ENCODE peak calls at places on chromosome 1, in eight cellular contexts. One of them, this sample, is unnamed.

GRCh38 chr1:175976865-175977642 is 230.0 kb downstream of the COP1 start:
- DNase-seq in IMR-90: peak
- DNase-seq in mucosa of descending colon: no peak
- DNase-seq in hepatocyte: no peak
- DNase-seq in PC-9: peak
- DNase-seq in ovary: no peak
- DNase-seq in lung: no peak
- DNase-seq in astrocyte of the cerebellum: no peak
- DNase-seq in this sample: no peak

GRCh38 chr1:34739613-34740012 is 15.2 kb upstream of the GJB5 start:
- DNase-seq in lung: no peak
- DNase-seq in PC-9: no peak
- DNase-seq in hepatocyte: no peak
- DNase-seq in ovary: no peak
- DNase-seq in mucosa of descending colon: no peak
- DNase-seq in IMR-90: no peak
- DNase-seq in astrocyte of the cerebellum: no peak
- DNase-seq in this sample: no peak

GRCh38 chr1:192477630-192478029 is 97.9 kb upstream of the RGS1 start:
- DNase-seq in PC-9: peak
- DNase-seq in astrocyte of the cerebellum: no peak
- DNase-seq in hepatocyte: peak
- DNase-seq in ovary: no peak
- DNase-seq in lung: no peak
- DNase-seq in mucosa of descending colon: no peak
- DNase-seq in IMR-90: peak
- DNase-seq in this sample: no peak

GRCh38 chr1:116067564-116067887 is 43.7 kb upstream of the MAB21L3 start:
- DNase-seq in mucosa of descending colon: no peak
- DNase-seq in IMR-90: peak
- DNase-seq in PC-9: no peak
- DNase-seq in astrocyte of the cerebellum: peak
- DNase-seq in ovary: no peak
- DNase-seq in hepatocyte: peak
- DNase-seq in lung: no peak
- DNase-seq in this sample: no peak

GRCh38 chr1:99580451-99580850 is 65.5 kb upstream of the PALMD start:
- DNase-seq in PC-9: no peak
- DNase-seq in lung: no peak
- DNase-seq in IMR-90: no peak
- DNase-seq in astrocyte of the cerebellum: no peak
- DNase-seq in hepatocyte: peak
- DNase-seq in ovary: no peak
- DNase-seq in mucosa of descending colon: no peak
- DNase-seq in this sample: no peak

GRCh38 chr1:205370780-205371179 is 14.1 kb upstream of the KLHDC8A start:
- DNase-seq in PC-9: no peak
- DNase-seq in ovary: no peak
- DNase-seq in hepatocyte: no peak
- DNase-seq in mucosa of descending colon: peak
- DNase-seq in lung: no peak
- DNase-seq in astrocyte of the cerebellum: no peak
- DNase-seq in IMR-90: no peak
- DNase-seq in this sample: no peak

GRCh38 chr1:244302889-244303609 is 148.7 kb downstream of the ADSS2 start:
- DNase-seq in hepatocyte: peak
- DNase-seq in IMR-90: peak
- DNase-seq in PC-9: peak
- DNase-seq in astrocyte of the cerebellum: no peak
- DNase-seq in ovary: peak
- DNase-seq in lung: peak
- DNase-seq in mucosa of descending colon: peak
- DNase-seq in this sample: peak

GRCh38 chr1:62230724-62231123 is 36.1 kb downstream of the L1TD1 start:
- DNase-seq in mucosa of descending colon: no peak
- DNase-seq in lung: no peak
- DNase-seq in PC-9: peak
- DNase-seq in IMR-90: peak
- DNase-seq in hepatocyte: peak
- DNase-seq in astrocyte of the cerebellum: peak
- DNase-seq in ovary: no peak
- DNase-seq in this sample: peak

GRCh38 chr1:42168798-42169197 is 4.3 kb upstream of the GUCA2A start:
- DNase-seq in IMR-90: no peak
- DNase-seq in astrocyte of the cerebellum: no peak
- DNase-seq in lung: no peak
- DNase-seq in hepatocyte: no peak
- DNase-seq in mucosa of descending colon: no peak
- DNase-seq in ovary: no peak
- DNase-seq in PC-9: no peak
- DNase-seq in this sample: no peak

GRCh38 chr1:111879086-111879485 is 110.4 kb downstream of the KCND3 start:
- DNase-seq in astrocyte of the cerebellum: no peak
- DNase-seq in mucosa of descending colon: no peak
- DNase-seq in IMR-90: peak
- DNase-seq in ovary: no peak
- DNase-seq in PC-9: no peak
- DNase-seq in lung: no peak
- DNase-seq in hepatocyte: no peak
- DNase-seq in this sample: no peak

GRCh38 chr1:54120018-54120697 is 32.6 kb downstream of the CDCP2 start:
- DNase-seq in mucosa of descending colon: no peak
- DNase-seq in PC-9: no peak
- DNase-seq in hepatocyte: no peak
- DNase-seq in ovary: peak
- DNase-seq in lung: no peak
- DNase-seq in astrocyte of the cerebellum: no peak
- DNase-seq in IMR-90: no peak
- DNase-seq in this sample: no peak

GRCh38 chr1:223087231-223087990 is 55.6 kb downstream of the TLR5 start:
- DNase-seq in hepatocyte: peak
- DNase-seq in IMR-90: peak
- DNase-seq in PC-9: no peak
- DNase-seq in lung: no peak
- DNase-seq in mucosa of descending colon: peak
- DNase-seq in astrocyte of the cerebellum: no peak
- DNase-seq in ovary: no peak
- DNase-seq in this sample: no peak

GRCh38 chr1:39063191-39063590 is 37.0 kb downstream of the NDUFS5 start:
- DNase-seq in astrocyte of the cerebellum: no peak
- DNase-seq in ovary: no peak
- DNase-seq in hepatocyte: no peak
- DNase-seq in IMR-90: no peak
- DNase-seq in lung: no peak
- DNase-seq in PC-9: no peak
- DNase-seq in mucosa of descending colon: no peak
- DNase-seq in this sample: no peak

GRCh38 chr1:36864182-36865079 is 169.9 kb downstream of the GRIK3 start:
- DNase-seq in PC-9: no peak
- DNase-seq in hepatocyte: no peak
- DNase-seq in mucosa of descending colon: peak
- DNase-seq in lung: no peak
- DNase-seq in IMR-90: no peak
- DNase-seq in ovary: no peak
- DNase-seq in astrocyte of the cerebellum: no peak
- DNase-seq in this sample: no peak

GRCh38 chr1:233300326-233300725 is 4.8 kb upstream of the PCNX2 start:
- DNase-seq in PC-9: no peak
- DNase-seq in ovary: no peak
- DNase-seq in mucosa of descending colon: no peak
- DNase-seq in lung: no peak
- DNase-seq in astrocyte of the cerebellum: peak
- DNase-seq in hepatocyte: no peak
- DNase-seq in IMR-90: peak
- DNase-seq in this sample: no peak

GRCh38 chr1:162111572-162111971 is 42.1 kb downstream of the NOS1AP start:
- DNase-seq in IMR-90: no peak
- DNase-seq in lung: no peak
- DNase-seq in astrocyte of the cerebellum: no peak
- DNase-seq in ovary: no peak
- DNase-seq in mucosa of descending colon: no peak
- DNase-seq in hepatocyte: no peak
- DNase-seq in PC-9: no peak
- DNase-seq in this sample: no peak

GRCh38 chr1:232950919-232951579 is 638 bp downstream of the NTPCR start:
- DNase-seq in lung: no peak
- DNase-seq in IMR-90: peak
- DNase-seq in astrocyte of the cerebellum: no peak
- DNase-seq in PC-9: peak
- DNase-seq in ovary: no peak
- DNase-seq in hepatocyte: peak
- DNase-seq in mucosa of descending colon: peak
- DNase-seq in this sample: peak

GRCh38 chr1:209048961-209049669 is 534.4 kb upstream of the CAMK1G start:
- DNase-seq in mucosa of descending colon: no peak
- DNase-seq in PC-9: no peak
- DNase-seq in IMR-90: no peak
- DNase-seq in hepatocyte: no peak
- DNase-seq in astrocyte of the cerebellum: peak
- DNase-seq in ovary: no peak
- DNase-seq in lung: no peak
- DNase-seq in this sample: no peak

GRCh38 chr1:192890134-192890533 is 81.3 kb downstream of the RGS2 start:
- DNase-seq in ovary: no peak
- DNase-seq in PC-9: no peak
- DNase-seq in IMR-90: no peak
- DNase-seq in astrocyte of the cerebellum: no peak
- DNase-seq in mucosa of descending colon: no peak
- DNase-seq in hepatocyte: no peak
- DNase-seq in lung: no peak
- DNase-seq in this sample: no peak

GRCh38 chr1:1777950-1778826 is at the start of gene NADK:
- DNase-seq in IMR-90: peak
- DNase-seq in mucosa of descending colon: peak
- DNase-seq in hepatocyte: peak
- DNase-seq in astrocyte of the cerebellum: no peak
- DNase-seq in PC-9: peak
- DNase-seq in ovary: peak
- DNase-seq in lung: no peak
- DNase-seq in this sample: peak

GRCh38 chr1:1779691-1780597 is 1.7 kb upstream of the NADK start:
- DNase-seq in IMR-90: peak
- DNase-seq in mucosa of descending colon: peak
- DNase-seq in lung: peak
- DNase-seq in ovary: peak
- DNase-seq in hepatocyte: peak
- DNase-seq in astrocyte of the cerebellum: peak
- DNase-seq in PC-9: peak
- DNase-seq in this sample: peak

GRCh38 chr1:1777510-1777909 is 760 bp downstream of the NADK start:
- DNase-seq in IMR-90: no peak
- DNase-seq in lung: no peak
- DNase-seq in PC-9: peak
- DNase-seq in astrocyte of the cerebellum: no peak
- DNase-seq in hepatocyte: peak
- DNase-seq in ovary: peak
- DNase-seq in mucosa of descending colon: peak
- DNase-seq in this sample: no peak

GRCh38 chr1:1780598-1781525 is 2.6 kb upstream of the NADK start:
- DNase-seq in mucosa of descending colon: peak
- DNase-seq in astrocyte of the cerebellum: no peak
- DNase-seq in lung: no peak
- DNase-seq in hepatocyte: no peak
- DNase-seq in IMR-90: no peak
- DNase-seq in PC-9: peak
- DNase-seq in ovary: no peak
- DNase-seq in this sample: no peak

DNA sequence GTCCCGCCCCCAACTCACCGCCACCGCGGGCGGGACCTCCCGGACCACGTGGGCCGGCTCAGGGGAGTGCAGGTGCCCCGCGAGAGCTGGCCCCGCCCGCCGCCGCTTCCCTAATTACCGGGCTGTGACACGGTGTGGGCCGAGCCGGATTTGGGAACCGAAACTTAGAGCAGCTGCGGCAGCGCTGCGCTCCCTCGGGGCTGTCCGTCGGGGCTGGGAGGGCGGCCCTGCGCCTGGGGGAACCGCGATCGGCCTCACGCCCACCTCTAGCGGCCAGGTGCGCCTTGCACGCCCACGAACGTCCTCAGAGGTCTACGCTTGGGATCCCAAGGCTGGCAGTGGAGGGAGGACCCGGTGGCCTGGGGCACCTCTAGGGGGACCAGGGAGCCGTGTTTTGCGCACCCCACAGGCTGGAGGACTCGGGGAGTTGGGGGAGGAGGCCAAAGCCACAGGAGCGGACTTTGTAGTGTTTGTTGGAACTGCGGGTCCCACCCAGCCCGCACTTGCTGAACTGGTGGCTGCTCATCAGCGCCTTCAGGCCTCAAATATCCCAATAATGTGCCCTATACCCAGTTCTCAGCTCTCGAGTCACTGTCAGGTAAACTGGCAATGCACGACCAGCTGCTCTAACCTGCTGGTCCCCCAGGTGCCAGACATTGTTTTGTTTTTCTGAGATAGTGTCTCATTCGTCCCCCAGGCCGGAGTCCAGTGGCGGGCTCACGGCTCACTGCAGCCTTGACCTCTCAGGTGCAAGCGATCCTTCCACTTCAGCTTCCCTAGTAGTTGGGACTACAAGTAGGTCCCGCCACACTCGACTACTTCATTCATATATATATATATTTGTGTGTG is 781 bp upstream of the NADK start:
- DNase-seq in lung: peak
- DNase-seq in PC-9: peak
- DNase-seq in mucosa of descending colon: peak
- DNase-seq in ovary: peak
- DNase-seq in hepatocyte: peak
- DNase-seq in IMR-90: no peak
- DNase-seq in astrocyte of the cerebellum: no peak
- DNase-seq in this sample: peak
- TF ChIP-seq CTCF in lung: no peak
- TF ChIP-seq CTCF in PC-9: peak
- TF ChIP-seq CTCF in mucosa of descending colon: peak
- TF ChIP-seq CTCF in ovary: no peak
- TF ChIP-seq CTCF in hepatocyte: peak
- TF ChIP-seq CTCF in IMR-90: no peak
- TF ChIP-seq CTCF in astrocyte of the cerebellum: peak
- TF ChIP-seq CTCF in this sample: peak

GRCh38 chr1:50350421-50350820 is 72.8 kb downstream of the DMRTA2 start:
- DNase-seq in hepatocyte: no peak
- DNase-seq in IMR-90: no peak
- DNase-seq in PC-9: no peak
- DNase-seq in lung: no peak
- DNase-seq in mucosa of descending colon: no peak
- DNase-seq in ovary: no peak
- DNase-seq in astrocyte of the cerebellum: no peak
- DNase-seq in this sample: no peak
- H3K4me3 ChIP-seq in hepatocyte: no peak
- H3K4me3 ChIP-seq in IMR-90: no peak
- H3K4me3 ChIP-seq in PC-9: no peak
- H3K4me3 ChIP-seq in lung: no peak
- H3K4me3 ChIP-seq in mucosa of descending colon: no peak
- H3K4me3 ChIP-seq in ovary: no peak
- H3K4me3 ChIP-seq in astrocyte of the cerebellum: no peak
- H3K4me3 ChIP-seq in this sample: no peak

GRCh38 chr1:27004471-27005165 is 8.0 kb downstream of the TENT5B start:
- DNase-seq in mucosa of descending colon: no peak
- DNase-seq in PC-9: no peak
- DNase-seq in ovary: peak
- DNase-seq in hepatocyte: peak
- DNase-seq in IMR-90: peak
- DNase-seq in astrocyte of the cerebellum: no peak
- DNase-seq in lung: no peak
- DNase-seq in this sample: no peak
- TF ChIP-seq CTCF in mucosa of descending colon: no peak
- TF ChIP-seq CTCF in PC-9: no peak
- TF ChIP-seq CTCF in ovary: no peak
- TF ChIP-seq CTCF in hepatocyte: no peak
- TF ChIP-seq CTCF in IMR-90: no peak
- TF ChIP-seq CTCF in astrocyte of the cerebellum: no peak
- TF ChIP-seq CTCF in lung: no peak
- TF ChIP-seq CTCF in this sample: no peak

GRCh38 chr1:6984996-6985395 is 199.7 kb downstream of the CAMTA1 start:
- DNase-seq in astrocyte of the cerebellum: no peak
- DNase-seq in mucosa of descending colon: no peak
- DNase-seq in PC-9: no peak
- DNase-seq in IMR-90: no peak
- DNase-seq in lung: no peak
- DNase-seq in hepatocyte: no peak
- DNase-seq in ovary: no peak
- DNase-seq in this sample: no peak
- H3K4me3 ChIP-seq in astrocyte of the cerebellum: no peak
- H3K4me3 ChIP-seq in mucosa of descending colon: no peak
- H3K4me3 ChIP-seq in PC-9: no peak
- H3K4me3 ChIP-seq in IMR-90: no peak
- H3K4me3 ChIP-seq in lung: no peak
- H3K4me3 ChIP-seq in hepatocyte: no peak
- H3K4me3 ChIP-seq in ovary: no peak
- H3K4me3 ChIP-seq in this sample: no peak

This sample was measured in Caco-2.